ENCODE peak calls at places on chromosomes 4 and X, in ten cellular contexts. L is HCT116, A is stomach, R is spleen, K is GM23338, B is suprapubic skin, U is transverse colon, D is sigmoid colon, X is SK-N-SH, H is K562. J is an unnamed sample.

GRCh38 chr4:86720508-86721068 is 126.5 kb downstream of the PTPN13 start:
- DNase-seq in L (no peak), A (no peak), R (no peak), K (no peak), B (no peak), U (no peak), D (no peak), X (no peak), H (no peak), J (no peak)

GRCh38 chr4:67746797-67747495 is 7.2 kb downstream of the GNRHR start:
- DNase-seq in L (peak), A (no peak), R (no peak), K (peak), B (no peak), U (no peak), D (no peak), X (peak), H (peak), J (no peak)

GRCh38 chrX:65871671-65872311 is 168.1 kb downstream of the VSIG4 start:
- DNase-seq in L (peak), A (no peak), R (no peak), K (peak), B (no peak), U (peak), D (no peak), X (no peak), H (peak), J (no peak)

GRCh38 chr4:37903901-37904300 is 13.0 kb downstream of the TBC1D1 start:
- DNase-seq in L (no peak), A (no peak), R (no peak), K (no peak), B (no peak), U (no peak), D (no peak), X (no peak), H (no peak), J (no peak)

GRCh38 chr4:532588-533317 is 33.7 kb downstream of the PIGG start:
- DNase-seq in L (no peak), A (no peak), R (peak), K (peak), B (no peak), U (no peak), D (no peak), X (peak), H (peak), J (no peak)

GRCh38 chr4:67555447-67555846 is 3.1 kb upstream of the STAP1 start:
- DNase-seq in L (no peak), A (no peak), R (no peak), K (peak), B (no peak), U (no peak), D (no peak), X (no peak), H (no peak), J (no peak)

GRCh38 chr4:87835732-87836131 is 3.0 kb downstream of the MEPE start:
- DNase-seq in L (no peak), A (no peak), R (no peak), K (no peak), B (no peak), U (no peak), D (no peak), X (no peak), H (no peak), J (no peak)

GRCh38 chr4:41865306-41865980 is 69.8 kb upstream of the TMEM33 start:
- DNase-seq in L (no peak), A (no peak), R (no peak), K (peak), B (no peak), U (no peak), D (no peak), X (no peak), H (no peak), J (no peak)

GRCh38 chr4:20254517-20255250 is 3.0 kb downstream of the SLIT2 start:
- DNase-seq in L (no peak), A (no peak), R (peak), K (peak), B (peak), U (no peak), D (peak), X (peak), H (no peak), J (no peak)

GRCh38 chrX:132393992-132394391 is 94.8 kb downstream of the MBNL3 start:
- DNase-seq in L (no peak), A (no peak), R (no peak), K (no peak), B (no peak), U (no peak), D (no peak), X (no peak), H (no peak), J (no peak)

GRCh38 chrX:120736989-120737388 is 107.1 kb upstream of the C1GALT1C1 start:
- DNase-seq in L (no peak), A (no peak), R (no peak), K (no peak), B (no peak), U (no peak), D (no peak), X (no peak), H (no peak), J (no peak)

GRCh38 chrX:65601530-65602281 is 65.7 kb upstream of the MSN start:
- DNase-seq in L (no peak), A (peak), R (peak), K (no peak), B (peak), U (peak), D (peak), X (no peak), H (no peak), J (no peak)

GRCh38 chrX:81874807-81875206 is 672.9 kb downstream of the SH3BGRL start:
- DNase-seq in L (no peak), A (no peak), R (no peak), K (no peak), B (no peak), U (no peak), D (no peak), X (no peak), H (no peak), J (no peak)

GRCh38 chrX:38175140-38175539 is 45.5 kb downstream of the SRPX start:
- DNase-seq in L (peak), A (peak), R (no peak), K (peak), B (no peak), U (peak), D (no peak), X (peak), H (peak), J (no peak)

GRCh38 chrX:151402719-151403390 is 5.8 kb downstream of the VMA21 start:
- DNase-seq in L (no peak), A (peak), R (no peak), K (peak), B (no peak), U (no peak), D (peak), X (peak), H (no peak), J (no peak)

GRCh38 chr4:143335979-143336827 is 473 bp upstream of the GAB1 start:
- DNase-seq in L (no peak), A (peak), R (peak), K (peak), B (peak), U (peak), D (peak), X (peak), H (peak), J (no peak)

GRCh38 chrX:53684415-53685192 is 1.9 kb downstream of the HUWE1 start:
- DNase-seq in L (no peak), A (no peak), R (peak), K (peak), B (no peak), U (no peak), D (no peak), X (no peak), H (no peak), J (no peak)

GRCh38 chr4:128635141-128635911 is 174.2 kb upstream of the JADE1 start:
- DNase-seq in L (no peak), A (peak), R (no peak), K (no peak), B (no peak), U (peak), D (no peak), X (no peak), H (peak), J (no peak)

GRCh38 chrX:124127496-124127895 is 166.0 kb downstream of the STAG2 start:
- DNase-seq in L (no peak), A (no peak), R (no peak), K (no peak), B (no peak), U (no peak), D (no peak), X (no peak), H (peak), J (no peak)
- TF ChIP-seq POLR2AphosphoS5 in L (no peak), A (no peak), R (no peak), K (no peak), B (no peak), U (no peak), D (no peak), X (no peak), H (no peak), J (no peak)

GRCh38 chrX:103538728-103539127 is 19.4 kb upstream of the RAB40A start:
- DNase-seq in L (no peak), A (no peak), R (no peak), K (no peak), B (no peak), U (no peak), D (no peak), X (no peak), H (no peak), J (no peak)
- TF ChIP-seq POLR2AphosphoS5 in L (no peak), A (no peak), R (peak), K (no peak), B (no peak), U (no peak), D (no peak), X (no peak), H (no peak), J (no peak)

GRCh38 chr4:7375427-7375826 is 59.3 kb downstream of the PSAPL1 start:
- DNase-seq in L (no peak), A (no peak), R (no peak), K (no peak), B (no peak), U (no peak), D (no peak), X (no peak), H (no peak), J (no peak)
- TF ChIP-seq POLR2AphosphoS5 in L (no peak), A (no peak), R (no peak), K (no peak), B (no peak), U (no peak), D (no peak), X (no peak), H (no peak), J (no peak)

GRCh38 chr4:78556655-78557054 is 5.1 kb downstream of the ANXA3 start:
- DNase-seq in L (peak), A (no peak), R (no peak), K (no peak), B (no peak), U (no peak), D (no peak), X (no peak), H (no peak), J (no peak)

GRCh38 chr4:78552398-78553396 is 1.1 kb downstream of the ANXA3 start:
- DNase-seq in L (peak), A (no peak), R (no peak), K (peak), B (no peak), U (no peak), D (no peak), X (no peak), H (no peak), J (no peak)

GRCh38 chr4:78553526-78554060 is 2.0 kb downstream of the ANXA3 start:
- DNase-seq in L (no peak), A (no peak), R (no peak), K (no peak), B (no peak), U (no peak), D (no peak), X (no peak), H (no peak), J (no peak)

DNA sequence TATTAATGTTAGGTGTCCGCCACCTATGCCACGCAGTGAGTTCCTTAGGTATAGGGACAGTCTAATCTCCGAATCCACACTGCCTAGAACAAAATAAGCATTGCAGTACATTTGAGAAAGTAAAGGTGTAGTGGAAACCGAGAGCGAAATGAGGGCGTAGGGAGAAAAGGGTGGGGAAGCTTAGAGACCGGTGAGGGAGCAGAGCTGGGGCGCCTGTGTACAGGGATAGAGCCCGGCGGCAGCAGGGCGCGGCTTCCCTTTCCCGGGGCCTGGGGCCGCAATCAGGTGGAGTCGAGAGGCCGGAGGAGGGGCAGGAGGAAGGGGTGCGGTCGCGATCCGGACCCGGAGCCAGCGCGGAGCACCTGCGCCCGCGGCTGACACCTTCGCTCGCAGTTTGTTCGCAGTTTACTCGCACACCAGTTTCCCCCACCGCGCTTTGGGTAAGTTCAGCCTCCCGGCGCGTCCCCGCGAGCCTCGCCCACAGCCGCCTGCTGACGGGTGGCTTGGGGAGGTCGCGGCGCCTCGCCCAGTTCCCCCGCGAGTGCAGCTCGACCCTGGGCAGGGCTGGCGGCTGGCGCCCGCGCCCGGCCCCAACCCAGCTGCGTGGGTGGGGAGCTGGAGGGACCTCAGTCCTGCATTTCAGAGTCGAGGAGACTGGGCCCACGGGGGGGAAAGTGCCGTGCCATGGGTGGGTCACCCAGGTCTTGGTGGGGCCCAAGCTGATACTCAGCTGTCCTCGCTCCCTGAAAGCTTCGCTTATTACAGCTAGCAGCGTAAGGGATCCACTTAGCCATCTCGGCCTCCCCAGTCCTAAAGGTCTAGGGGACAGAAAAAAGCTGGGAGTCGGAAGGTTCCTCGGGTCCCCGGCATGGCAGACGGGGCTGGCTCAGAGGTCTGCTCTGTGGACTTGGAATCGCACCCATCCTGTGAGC is at the start of gene ANXA3:
- DNase-seq in L (no peak), A (peak), R (peak), K (peak), B (no peak), U (peak), D (no peak), X (peak), H (peak), J (no peak)
- TF ChIP-seq POLR2AphosphoS5 in L (peak), A (peak), R (no peak), K (no peak), B (no peak), U (peak), D (no peak), X (no peak), H (no peak), J (no peak)

DNA sequence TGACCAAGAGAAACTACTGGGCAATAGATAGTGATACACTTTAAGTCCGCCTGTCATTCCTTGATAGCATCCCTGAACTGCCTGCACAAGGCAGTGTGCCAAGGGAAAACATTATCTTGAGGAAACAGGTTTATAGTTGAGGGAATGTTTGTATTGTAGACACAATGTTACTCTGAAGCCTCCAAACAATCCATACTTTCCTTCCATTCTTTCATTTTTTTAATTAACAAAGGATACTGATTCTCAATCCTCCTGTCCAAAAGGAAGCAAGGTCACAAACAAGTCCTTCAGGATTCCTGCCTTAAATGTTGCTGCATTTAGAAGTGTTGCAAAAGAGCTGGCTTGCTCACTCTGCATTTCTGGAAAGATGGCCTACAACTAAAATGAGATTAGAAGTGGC is 61.7 kb upstream of the PRSS48 start:
- DNase-seq in L (no peak), A (no peak), R (no peak), K (no peak), B (no peak), U (no peak), D (no peak), X (no peak), H (peak), J (no peak)
- TF ChIP-seq POLR2AphosphoS5 in L (no peak), A (no peak), R (peak), K (no peak), B (no peak), U (no peak), D (no peak), X (no peak), H (peak), J (no peak)